ENCODE peak calls at places on chromosome X, in five cellular contexts. E, O, F, N and C are unnamed samples.

GRCh38 chrX:120753413-120754251 is 122.0 kb downstream of the CT47B1 start:
- DNase-seq in N (no peak), O (no peak), E (peak), F (no peak), C (no peak)

GRCh38 chrX:48883729-48884128 is 13.8 kb downstream of the TIMM17B start:
- DNase-seq in O (no peak), N (no peak), E (no peak), F (no peak), C (no peak)

GRCh38 chrX:101429934-101430333 is 21.9 kb downstream of the HNRNPH2 start:
- DNase-seq in E (no peak), O (peak), F (no peak), N (no peak), C (peak)

GRCh38 chrX:11296051-11296450 is 2.8 kb downstream of the AMELX start:
- DNase-seq in N (no peak), F (no peak), E (no peak), O (no peak), C (no peak)

GRCh38 chrX:46831620-46832327 is 5.1 kb upstream of the RP2 start:
- DNase-seq in F (no peak), E (peak), O (peak), N (no peak), C (no peak)

GRCh38 chrX:132413459-132413858 is 75.4 kb downstream of the MBNL3 start:
- DNase-seq in O (no peak), N (no peak), E (no peak), F (no peak), C (peak)

GRCh38 chrX:3052864-3053263 is 11.6 kb downstream of the ARSF start:
- DNase-seq in F (no peak), O (no peak), N (no peak), E (no peak), C (no peak)

GRCh38 chrX:72201836-72202536 is 20.4 kb downstream of the PIN4 start:
- DNase-seq in O (peak), F (no peak), E (no peak), N (no peak), C (peak)

GRCh38 chrX:78571849-78572248 is 87.3 kb downstream of the RTL3 start:
- DNase-seq in E (no peak), F (no peak), N (no peak), O (no peak), C (no peak)